ENCODE peak calls at places on chromosome 21, in seven cellular contexts. One of them, this sample, is unnamed.

GRCh38 chr21:24023402-24023801 is 1583.9 kb downstream of the MRPL39 start:
- DNase-seq in HEK293T: no peak
- DNase-seq in fibroblast of the aortic adventitia: no peak
- DNase-seq in AG08396: no peak
- DNase-seq in stromal cell of bone marrow: peak; percentile 3
- DNase-seq in epithelial cell of esophagus: no peak
- DNase-seq in endothelial cell: no peak
- DNase-seq in this sample: no peak

GRCh38 chr21:27580276-27580675 is 613.4 kb upstream of the ADAMTS5 start:
- DNase-seq in fibroblast of the aortic adventitia: peak; percentile 57
- DNase-seq in HEK293T: no peak
- DNase-seq in stromal cell of bone marrow: peak; percentile 60
- DNase-seq in AG08396: no peak
- DNase-seq in endothelial cell: no peak
- DNase-seq in epithelial cell of esophagus: peak; percentile 33
- DNase-seq in this sample: no peak

GRCh38 chr21:33478858-33479678 is 706 bp downstream of the TMEM50B start:
- DNase-seq in AG08396: peak; percentile 71
- DNase-seq in fibroblast of the aortic adventitia: peak; percentile 22
- DNase-seq in epithelial cell of esophagus: peak; percentile 23
- DNase-seq in HEK293T: peak; percentile 40
- DNase-seq in endothelial cell: peak; percentile 43
- DNase-seq in stromal cell of bone marrow: no peak
- DNase-seq in this sample: peak; percentile 46

GRCh38 chr21:30227128-30227527 is 11.2 kb upstream of the CLDN8 start:
- DNase-seq in HEK293T: no peak
- DNase-seq in fibroblast of the aortic adventitia: no peak
- DNase-seq in stromal cell of bone marrow: no peak
- DNase-seq in endothelial cell: no peak
- DNase-seq in epithelial cell of esophagus: no peak
- DNase-seq in AG08396: no peak
- DNase-seq in this sample: no peak

GRCh38 chr21:36079010-36079649 is 9.3 kb downstream of the CBR1 start:
- DNase-seq in stromal cell of bone marrow: no peak
- DNase-seq in AG08396: no peak
- DNase-seq in fibroblast of the aortic adventitia: no peak
- DNase-seq in epithelial cell of esophagus: no peak
- DNase-seq in endothelial cell: no peak
- DNase-seq in HEK293T: no peak
- DNase-seq in this sample: no peak

GRCh38 chr21:35084869-35085268 is 35.8 kb upstream of the RUNX1 start:
- DNase-seq in stromal cell of bone marrow: peak; percentile 70
- DNase-seq in epithelial cell of esophagus: peak; percentile 85
- DNase-seq in fibroblast of the aortic adventitia: peak; percentile 97
- DNase-seq in AG08396: peak; percentile 56
- DNase-seq in endothelial cell: no peak
- DNase-seq in HEK293T: no peak
- DNase-seq in this sample: no peak

GRCh38 chr21:24411429-24411828 is 1195.9 kb downstream of the MRPL39 start:
- DNase-seq in epithelial cell of esophagus: no peak
- DNase-seq in HEK293T: no peak
- DNase-seq in stromal cell of bone marrow: no peak
- DNase-seq in fibroblast of the aortic adventitia: no peak
- DNase-seq in endothelial cell: no peak
- DNase-seq in AG08396: no peak
- DNase-seq in this sample: no peak

GRCh38 chr21:43609501-43610340 is 49.6 kb downstream of the HSF2BP start:
- DNase-seq in stromal cell of bone marrow: no peak
- DNase-seq in fibroblast of the aortic adventitia: peak; percentile 68
- DNase-seq in endothelial cell: no peak
- DNase-seq in AG08396: no peak
- DNase-seq in HEK293T: peak; percentile 68
- DNase-seq in epithelial cell of esophagus: peak; percentile 95
- DNase-seq in this sample: peak; percentile 91

GRCh38 chr21:44727757-44728156 is 16.4 kb upstream of the TSPEAR start:
- DNase-seq in fibroblast of the aortic adventitia: no peak
- DNase-seq in epithelial cell of esophagus: no peak
- DNase-seq in stromal cell of bone marrow: no peak
- DNase-seq in endothelial cell: no peak
- DNase-seq in HEK293T: no peak
- DNase-seq in AG08396: no peak
- DNase-seq in this sample: no peak

GRCh38 chr21:45154511-45155508 is 80.4 kb downstream of the ADARB1 start:
- DNase-seq in fibroblast of the aortic adventitia: peak; percentile 30
- DNase-seq in epithelial cell of esophagus: peak; percentile 43
- DNase-seq in stromal cell of bone marrow: no peak
- DNase-seq in endothelial cell: no peak
- DNase-seq in HEK293T: no peak
- DNase-seq in AG08396: peak; percentile 65
- DNase-seq in this sample: peak; percentile 91

GRCh38 chr21:37829447-37829846 is 86.8 kb downstream of the KCNJ6 start:
- DNase-seq in stromal cell of bone marrow: peak; percentile 48
- DNase-seq in epithelial cell of esophagus: peak; percentile 66
- DNase-seq in HEK293T: no peak
- DNase-seq in AG08396: peak; percentile 55
- DNase-seq in fibroblast of the aortic adventitia: peak; percentile 7
- DNase-seq in endothelial cell: no peak
- DNase-seq in this sample: no peak

This sample was measured in BE2C.